ENCODE peak calls at places on chromosomes 16 and 17, in six cellular contexts. V is CD8-positive, alpha-beta memory T cell; Y is heart left ventricle; Z is left ventricle myocardium inferior; L is heart right ventricle; Q is tibial nerve. N is an unnamed sample.

GRCh38 chr16:28505489-28506137 is 1.0 kb downstream of the IL27 start:
- DNase-seq in V (no peak), Y (no peak), Z (no peak), L (no peak), Q (no peak), N (no peak)

GRCh38 chr16:56970934-56971767 is 9.4 kb downstream of the CETP start:
- DNase-seq in V (peak; percentile 14), Y (no peak), Z (no peak), L (no peak), Q (no peak), N (no peak)

GRCh38 chr17:9148908-9149536 is 127.7 kb downstream of the NTN1 start:
- DNase-seq in V (no peak), Y (no peak), Z (no peak), L (no peak), Q (no peak), N (no peak)

GRCh38 chr16:63100082-63100481 is 1063.8 kb upstream of the CDH8 start:
- DNase-seq in V (no peak), Y (no peak), Z (no peak), L (no peak), Q (no peak), N (no peak)

GRCh38 chr17:752620-753219 is 656 bp upstream of the GEMIN4 start:
- DNase-seq in V (no peak), Y (peak; percentile 85), Z (peak; percentile 75), L (peak; percentile 76), Q (peak; percentile 53), N (peak; percentile 79)

GRCh38 chr17:82598256-82599011 is 49.8 kb downstream of the WDR45B start:
- DNase-seq in V (no peak), Y (peak; percentile 23), Z (no peak), L (no peak), Q (no peak), N (no peak)

GRCh38 chr16:27512061-27512460 is 37.7 kb downstream of the GTF3C1 start:
- DNase-seq in V (no peak), Y (no peak), Z (no peak), L (no peak), Q (no peak), N (no peak)

GRCh38 chr17:68310141-68310540 is 18.8 kb downstream of the ARSG start:
- DNase-seq in V (no peak), Y (no peak), Z (no peak), L (no peak), Q (no peak), N (no peak)

GRCh38 chr17:45332989-45333701 is 16.3 kb upstream of the MAP3K14 start:
- DNase-seq in V (no peak), Y (no peak), Z (no peak), L (no peak), Q (no peak), N (no peak)

GRCh38 chr17:71910002-71910401 is 210.8 kb upstream of the SOX9 start:
- DNase-seq in V (no peak), Y (no peak), Z (no peak), L (no peak), Q (no peak), N (no peak)

GRCh38 chr17:69684251-69684650 is 269.8 kb downstream of the MAP2K6 start:
- DNase-seq in V (no peak), Y (no peak), Z (no peak), L (no peak), Q (no peak), N (no peak)

GRCh38 chr16:30688701-30689100 is 10.3 kb upstream of the SRCAP start:
- DNase-seq in V (no peak), Y (no peak), Z (no peak), L (no peak), Q (no peak), N (no peak)
- H3K27me3 ChIP-seq in V (no peaks in the 10 kb centered on the region), Y (no peaks in the 10 kb centered on the region), Z (no peaks in the 10 kb centered on the region), L (no peaks in the 10 kb centered on the region), Q (no peaks in the 10 kb centered on the region), N (no peaks in the 10 kb centered on the region)

GRCh38 chr17:49259663-49260010 is 29.1 kb upstream of the PHOSPHO1 start:
- DNase-seq in V (no peak), Y (no peak), Z (no peak), L (peak; percentile 46), Q (no peak), N (no peak)

GRCh38 chr17:49260011-49260921 is 29.7 kb upstream of the PHOSPHO1 start:
- DNase-seq in V (peak; percentile 33), Y (peak; percentile 77), Z (peak; percentile 68), L (peak; percentile 82), Q (peak; percentile 15), N (peak; percentile 41)

GRCh38 chr17:49257296-49257695 is 26.7 kb upstream of the PHOSPHO1 start:
- DNase-seq in V (no peak), Y (no peak), Z (no peak), L (no peak), Q (no peak), N (no peak)

GRCh38 chr17:49266233-49266632 is 35.6 kb upstream of the PHOSPHO1 start:
- DNase-seq in V (no peak), Y (no peak), Z (no peak), L (no peak), Q (no peak), N (no peak)

DNA sequence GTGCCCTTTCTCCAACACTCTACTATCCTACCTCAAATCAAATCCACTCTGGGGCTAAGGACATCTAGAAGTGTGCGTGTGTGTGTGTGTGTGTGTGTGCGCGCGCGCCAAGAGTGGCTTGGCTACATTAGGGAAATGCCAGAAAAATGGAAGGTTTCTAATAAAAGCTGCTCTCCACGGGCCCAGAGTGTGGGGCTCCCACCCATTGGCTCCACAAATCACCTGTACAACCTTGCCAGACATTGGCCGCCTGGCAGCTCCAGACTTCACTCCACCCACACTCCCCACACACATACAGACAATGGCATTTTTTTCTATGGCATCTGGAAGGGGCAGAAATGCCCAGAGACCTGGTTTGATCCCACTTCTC is 30.3 kb upstream of the PHOSPHO1 start:
- DNase-seq in V (no peak), Y (no peak), Z (no peak), L (no peak), Q (no peak), N (no peak)
- H3K27ac ChIP-seq in V (no peak overlapping the region), Y (peak overlapping the region; percentile 91), Z (peak overlapping the region; percentile 88), L (peak overlapping the region; percentile 93), Q (no peak overlapping the region), N (no peak overlapping the region)

DNA sequence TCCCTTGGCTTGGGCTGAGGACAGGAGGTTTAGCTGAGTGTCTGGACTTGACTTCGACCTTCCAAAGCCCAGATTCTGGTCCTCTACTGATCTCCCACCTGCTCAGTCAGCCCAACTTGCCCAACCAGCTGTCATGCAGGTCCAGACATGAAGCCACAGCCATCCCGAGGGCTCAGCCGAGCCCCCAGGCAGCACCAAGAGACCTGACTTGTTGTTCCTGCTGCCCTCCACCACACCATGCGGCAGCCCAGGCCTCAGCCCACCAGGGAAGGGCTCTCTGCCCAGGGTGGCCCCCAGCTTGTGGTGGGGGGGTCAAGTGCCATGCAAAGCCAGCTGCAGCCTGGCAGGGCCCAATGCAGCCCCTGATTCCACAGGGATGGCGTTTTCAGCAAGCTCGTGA is 17.2 kb upstream of the CACNG4 start:
- DNase-seq in V (no peak), Y (no peak), Z (no peak), L (no peak), Q (no peak), N (no peak)
- H3K27me3 ChIP-seq in V (peaks cover 15% of the 10 kb centered on the region), Y (peaks cover 16% of the 10 kb centered on the region), Z (peaks cover 84% of the 10 kb centered on the region), L (peaks cover 23% of the 10 kb centered on the region), Q (no peaks in the 10 kb centered on the region), N (no peaks in the 10 kb centered on the region)

GRCh38 chr16:22233050-22233405 is 26.9 kb downstream of the EEF2K start:
- DNase-seq in V (no peak), Y (no peak), Z (no peak), L (no peak), Q (no peak), N (no peak)

GRCh38 chr16:22235839-22236745 is 30.0 kb downstream of the EEF2K start:
- DNase-seq in V (no peak), Y (no peak), Z (peak; percentile 23), L (no peak), Q (peak; percentile 34), N (no peak)

GRCh38 chr16:22229881-22230280 is 23.8 kb downstream of the EEF2K start:
- DNase-seq in V (no peak), Y (no peak), Z (no peak), L (no peak), Q (no peak), N (no peak)

DNA sequence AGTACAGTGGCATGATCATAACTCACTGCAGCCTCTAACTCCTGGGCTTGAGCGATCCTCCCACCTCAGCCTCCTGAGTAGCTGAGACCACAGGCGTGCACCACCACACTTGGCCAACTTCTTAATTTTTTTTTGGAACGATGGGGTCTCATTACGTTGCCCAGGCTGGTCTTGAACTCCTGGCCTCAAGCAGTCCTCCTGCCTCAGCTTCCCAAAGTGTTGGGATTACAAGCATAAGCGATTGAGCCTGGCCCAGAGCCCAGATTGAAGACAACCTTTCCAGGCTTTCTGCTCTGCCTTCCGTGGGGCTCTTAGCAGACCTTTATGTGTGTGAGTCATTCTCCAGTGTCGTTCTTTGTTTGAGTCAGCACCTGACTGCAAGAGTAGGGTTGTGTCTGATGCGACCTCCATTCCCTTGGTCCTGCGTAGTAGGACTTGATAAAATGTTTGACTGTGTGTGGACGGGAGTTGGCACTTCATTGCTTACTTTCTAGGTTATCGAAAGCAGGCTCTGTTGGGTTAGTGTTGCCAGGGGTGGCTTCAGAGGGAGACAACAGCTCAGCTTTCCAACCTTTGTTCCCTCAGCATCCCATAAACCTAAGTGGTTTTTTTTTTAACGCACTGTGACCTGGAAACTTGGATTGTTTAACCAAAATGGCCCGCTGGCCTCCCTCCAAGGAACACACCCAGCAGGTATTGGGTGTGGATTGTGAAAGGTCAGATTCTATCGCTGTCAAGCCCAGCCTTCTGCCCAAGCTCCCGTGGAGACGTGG is 26.4 kb downstream of the EEF2K start:
- DNase-seq in V (no peak), Y (no peak), Z (no peak), L (no peak), Q (no peak), N (peak; percentile 85)
- H3K27ac ChIP-seq in V (no peak overlapping the region), Y (peak overlapping the region; percentile 52), Z (peak overlapping the region; percentile 63), L (peak overlapping the region; percentile 32), Q (no peak overlapping the region), N (peak overlapping the region; percentile 66)

DNA sequence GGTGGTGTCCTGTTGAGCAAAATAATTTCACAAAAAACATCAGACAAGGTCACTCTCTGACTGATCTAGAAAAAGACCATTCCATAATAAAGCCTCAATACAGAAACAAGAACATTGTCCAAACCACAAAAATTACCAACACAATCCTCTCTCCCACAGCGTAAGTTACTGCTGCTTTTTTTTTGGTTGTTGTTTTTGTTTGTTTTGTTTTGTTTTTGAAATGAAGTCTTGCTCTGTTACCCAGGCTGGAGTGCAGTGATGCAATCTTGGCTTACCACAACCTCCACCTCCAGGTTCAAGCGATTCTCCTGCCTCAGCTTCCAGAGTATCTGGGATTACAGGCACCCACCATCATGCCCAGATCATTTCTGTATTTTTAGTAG is 1.5 kb upstream of the KCTD13 start:
- DNase-seq in V (no peak), Y (no peak), Z (no peak), L (no peak), Q (no peak), N (no peak)
- H3K27me3 ChIP-seq in V (no peaks in the 10 kb centered on the region), Y (no peaks in the 10 kb centered on the region), Z (no peaks in the 10 kb centered on the region), L (no peaks in the 10 kb centered on the region), Q (no peaks in the 10 kb centered on the region), N (no peaks in the 10 kb centered on the region)

GRCh38 chr17:64728041-64728695 is 66.1 kb upstream of the SMURF2 start:
- DNase-seq in V (no peak), Y (no peak), Z (no peak), L (no peak), Q (no peak), N (no peak)
- H3K27ac ChIP-seq in V (no peak overlapping the region), Y (no peak overlapping the region), Z (peak overlapping the region; percentile 36), L (peak overlapping the region; percentile 15), Q (no peak overlapping the region), N (no peak overlapping the region)